ENCODE peak calls at places on chromosome 1, in five cellular contexts. D is GM12878, A is K562, F is HCT116, X is SK-N-SH. H is an unnamed sample.

GRCh38 chr1:227167276-227167829 is 150.9 kb downstream of the CDC42BPA start:
- DNase-seq in D (no peak), A (no peak), F (no peak), X (no peak), H (no peak)

GRCh38 chr1:210272666-210273065 is 40.1 kb downstream of the SERTAD4 start:
- DNase-seq in D (no peak), A (no peak), F (no peak), X (peak), H (no peak)

GRCh38 chr1:96927125-96927524 is 205.5 kb downstream of the PTBP2 start:
- DNase-seq in D (no peak), A (no peak), F (no peak), X (no peak), H (no peak)

GRCh38 chr1:219686171-219686570 is 73.3 kb upstream of the ZC3H11B start:
- DNase-seq in D (no peak), A (no peak), F (no peak), X (no peak), H (no peak)

GRCh38 chr1:172450524-172450885 is 6.6 kb upstream of the PIGC start:
- DNase-seq in D (no peak), A (no peak), F (no peak), X (no peak), H (peak)

GRCh38 chr1:35885961-35886558 is 3.1 kb downstream of the AGO1 start:
- DNase-seq in D (no peak), A (peak), F (no peak), X (peak), H (no peak)

GRCh38 chr1:116508984-116509980 is 61.5 kb downstream of the CD58 start:
- DNase-seq in D (no peak), A (peak), F (peak), X (no peak), H (peak)

GRCh38 chr1:6961905-6962304 is 176.7 kb downstream of the CAMTA1 start:
- DNase-seq in D (no peak), A (no peak), F (no peak), X (no peak), H (no peak)

GRCh38 chr1:150259758-150260669 is 2.4 kb downstream of the CA14 start:
- DNase-seq in D (no peak), A (peak), F (no peak), X (peak), H (peak)

GRCh38 chr1:43530483-43531452 is at the start of gene PTPRF:
- DNase-seq in D (no peak), A (peak), F (no peak), X (peak), H (no peak)

GRCh38 chr1:37234941-37235418 is 200.7 kb upstream of the GRIK3 start:
- DNase-seq in D (no peak), A (no peak), F (no peak), X (no peak), H (no peak)

GRCh38 chr1:115815694-115816093 is 25.2 kb downstream of the NHLH2 start:
- DNase-seq in D (no peak), A (no peak), F (no peak), X (no peak), H (no peak)

GRCh38 chr1:193216920-193217319 is 30.5 kb upstream of the B3GALT2 start:
- DNase-seq in D (peak), A (no peak), F (no peak), X (no peak), H (no peak)

GRCh38 chr1:247639381-247639981 is 34.1 kb downstream of the OR2G3 start:
- DNase-seq in D (no peak), A (peak), F (no peak), X (peak), H (no peak)

GRCh38 chr1:155307247-155307740 is 1.4 kb upstream of the FDPS start:
- DNase-seq in D (no peak), A (no peak), F (no peak), X (no peak), H (peak)

GRCh38 chr1:43822040-43822439 is 111.6 kb upstream of the ARTN start:
- DNase-seq in D (no peak), A (no peak), F (peak), X (no peak), H (no peak)

GRCh38 chr1:159755608-159756007 is 25.2 kb upstream of the DUSP23 start:
- DNase-seq in D (no peak), A (no peak), F (no peak), X (no peak), H (no peak)

GRCh38 chr1:221268295-221268694 is 389.1 kb downstream of the HLX start:
- DNase-seq in D (no peak), A (no peak), F (no peak), X (no peak), H (no peak)

GRCh38 chr1:33374336-33375105 is 53.6 kb upstream of the A3GALT2 start:
- DNase-seq in D (no peak), A (peak), F (no peak), X (no peak), H (no peak)

GRCh38 chr1:209600541-209600940 is 17.0 kb downstream of the CAMK1G start:
- DNase-seq in D (no peak), A (no peak), F (no peak), X (no peak), H (no peak)

GRCh38 chr1:179663810-179664209 is 72.2 kb downstream of the TDRD5 start:
- DNase-seq in D (no peak), A (no peak), F (no peak), X (no peak), H (no peak)

GRCh38 chr1:212430416-212430815 is 2.3 kb upstream of the NENF start:
- DNase-seq in D (no peak), A (no peak), F (no peak), X (no peak), H (no peak)

GRCh38 chr1:187157115-187157514 is 328.4 kb downstream of the PLA2G4A start:
- DNase-seq in D (no peak), A (no peak), F (no peak), X (no peak), H (no peak)

GRCh38 chr1:159941867-159942560 is 3.4 kb downstream of the IGSF9 start:
- DNase-seq in D (no peak), A (no peak), F (no peak), X (no peak), H (no peak)

GRCh38 chr1:53111073-53111556 is 31.3 kb downstream of the SLC1A7 start:
- DNase-seq in D (no peak), A (no peak), F (no peak), X (no peak), H (peak)

GRCh38 chr1:55150880-55151582 is 64.1 kb downstream of the USP24 start:
- DNase-seq in D (peak), A (no peak), F (no peak), X (no peak), H (no peak)

GRCh38 chr1:4973341-4973740 is 318.9 kb downstream of the AJAP1 start:
- DNase-seq in D (no peak), A (no peak), F (no peak), X (no peak), H (no peak)

GRCh38 chr1:168939947-168940223 is 166.6 kb upstream of the ATP1B1 start:
- DNase-seq in D (no peak), A (no peak), F (no peak), X (peak), H (no peak)

GRCh38 chr1:30778156-30778978 is 20.8 kb upstream of the LAPTM5 start:
- DNase-seq in D (no peak), A (peak), F (no peak), X (peak), H (no peak)
- TF ChIP-seq ZBTB33 in D (no peak), A (peak), F (no peak), X (no peak), H (no peak)

GRCh38 chr1:228471762-228472398 is 15.3 kb upstream of the RNF187 start:
- DNase-seq in D (no peak), A (peak), F (peak), X (peak), H (peak)
- TF ChIP-seq ZBTB33 in D (no peak), A (no peak), F (no peak), X (no peak), H (no peak)

DNA sequence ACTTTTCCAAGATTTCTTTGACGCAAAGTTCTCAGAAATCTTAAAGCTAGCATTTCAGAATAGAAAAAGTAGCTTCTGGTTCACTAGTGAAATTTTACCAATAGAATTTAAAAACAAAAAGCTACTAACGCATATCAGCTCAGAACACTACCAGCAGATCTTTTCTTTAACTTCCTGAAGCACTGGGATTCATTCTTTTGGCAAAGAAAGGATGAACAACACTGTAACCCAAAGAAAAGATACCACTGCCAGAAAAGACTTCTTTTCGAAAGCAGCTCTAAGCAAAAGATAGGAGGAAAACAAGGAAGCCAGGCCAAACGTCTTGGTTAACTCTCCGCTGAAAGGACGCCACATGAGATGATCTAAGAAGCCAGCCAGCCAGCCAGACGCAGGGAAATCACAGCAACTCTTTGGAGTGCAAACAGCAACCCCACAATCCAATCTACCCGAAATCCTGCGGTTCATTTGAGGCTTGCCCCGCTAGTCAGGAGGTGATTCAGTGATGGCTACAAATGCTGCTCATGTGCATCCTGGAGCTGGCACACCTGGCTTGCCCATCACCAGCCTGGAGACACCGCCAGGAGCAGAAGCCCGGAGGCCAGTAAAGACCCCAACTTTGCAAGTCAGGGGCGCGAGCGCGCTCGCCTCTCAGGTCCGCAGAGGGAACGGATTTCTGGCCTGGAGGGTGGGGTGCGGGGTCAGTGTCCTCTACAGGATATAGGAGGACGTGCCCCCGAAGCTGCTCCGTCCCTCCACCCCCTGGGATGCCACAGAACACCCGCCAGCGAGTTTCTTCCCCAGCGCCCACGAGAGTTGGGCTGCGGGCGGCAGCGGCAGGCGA is 812 bp downstream of the NBPF1 start:
- DNase-seq in D (no peak), A (peak), F (no peak), X (peak), H (peak)
- TF ChIP-seq ZBTB33 in D (peak), A (no peak), F (no peak), X (no peak), H (no peak)

GRCh38 chr1:214427871-214428277 is 123.5 kb downstream of the PTPN14 start:
- DNase-seq in D (peak), A (no peak), F (peak), X (no peak), H (peak)
- TF ChIP-seq ZBTB33 in D (no peak), A (no peak), F (no peak), X (no peak), H (no peak)

DNA sequence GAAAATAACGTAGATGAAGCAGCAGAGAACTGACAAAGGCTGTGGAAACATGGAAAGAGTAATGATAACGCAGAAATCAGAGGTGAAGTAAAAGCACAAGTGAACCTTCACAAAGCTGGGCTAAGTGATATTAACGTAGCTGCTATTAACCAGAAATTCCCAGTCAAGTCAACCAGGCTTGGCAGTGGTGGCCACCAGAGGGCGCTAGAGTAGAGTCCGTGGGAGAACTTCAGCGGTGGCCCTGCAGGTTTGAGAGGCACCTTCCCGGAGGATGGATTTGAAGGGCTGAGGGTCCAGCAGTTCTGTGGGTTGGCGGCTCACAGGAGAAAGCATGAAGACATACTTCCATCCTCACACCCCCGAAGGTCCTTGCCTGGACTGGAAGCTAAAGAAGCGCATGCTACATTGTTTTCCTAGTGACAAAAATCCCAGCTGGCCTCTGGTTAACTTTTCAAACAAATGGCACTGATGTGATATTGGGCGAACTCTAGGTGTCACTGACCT is 81.7 kb upstream of the ZNF648 start:
- DNase-seq in D (peak), A (peak), F (peak), X (peak), H (peak)
- TF ChIP-seq ZBTB33 in D (no peak), A (no peak), F (no peak), X (no peak), H (no peak)

GRCh38 chr1:14262582-14262981 is 335.9 kb upstream of the KAZN start:
- DNase-seq in D (no peak), A (peak), F (no peak), X (no peak), H (no peak)

GRCh38 chr1:14265515-14265914 is 333.0 kb upstream of the KAZN start:
- DNase-seq in D (no peak), A (no peak), F (no peak), X (no peak), H (no peak)

GRCh38 chr1:14261395-14261794 is 337.1 kb upstream of the KAZN start:
- DNase-seq in D (no peak), A (no peak), F (no peak), X (no peak), H (no peak)

GRCh38 chr1:14263207-14263606 is 335.3 kb upstream of the KAZN start:
- DNase-seq in D (no peak), A (no peak), F (no peak), X (peak), H (no peak)

DNA sequence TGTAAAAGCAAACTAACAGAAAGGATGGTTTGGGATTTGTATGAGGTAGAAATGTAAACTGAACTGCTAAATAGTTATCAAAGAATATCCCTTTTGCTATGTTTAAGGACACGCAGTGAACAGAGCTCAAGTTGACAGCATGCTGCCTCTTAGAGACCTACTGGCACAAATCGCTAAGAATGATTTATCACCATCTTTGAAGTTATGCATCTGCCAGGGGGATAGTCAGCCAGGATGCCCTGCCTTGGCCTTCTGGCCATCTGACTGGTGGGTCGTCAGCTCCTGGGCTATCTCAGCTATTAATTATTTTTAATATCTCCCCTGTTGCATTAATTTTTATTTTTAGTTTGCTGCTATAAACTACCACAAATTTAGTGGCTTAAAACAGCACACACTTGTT is 334.8 kb upstream of the KAZN start:
- DNase-seq in D (no peak), A (no peak), F (no peak), X (peak), H (no peak)
- TF ChIP-seq ZBTB33 in D (no peak), A (no peak), F (no peak), X (no peak), H (no peak)